ENCODE peak calls at places on chromosomes 2 and 18, in five cellular contexts. One of them, this sample, is unnamed.

GRCh38 chr2:32792416-32792815 is 154.3 kb upstream of the LTBP1 start:
- DNase-seq in BJ: no peak
- DNase-seq in fibroblast of mammary gland: no peak
- DNase-seq in A549: no peak
- DNase-seq in cardiac muscle cell: peak
- DNase-seq in this sample: no peak

GRCh38 chr18:36355511-36355910 is 58.0 kb downstream of the FHOD3 start:
- DNase-seq in BJ: no peak
- DNase-seq in fibroblast of mammary gland: peak
- DNase-seq in A549: no peak
- DNase-seq in cardiac muscle cell: no peak
- DNase-seq in this sample: no peak

GRCh38 chr2:55112229-55113016 is 62.2 kb upstream of the RTN4 start:
- DNase-seq in BJ: no peak
- DNase-seq in fibroblast of mammary gland: peak
- DNase-seq in A549: no peak
- DNase-seq in cardiac muscle cell: no peak
- DNase-seq in this sample: no peak

GRCh38 chr2:200177971-200178911 is 128.3 kb upstream of the SPATS2L start:
- DNase-seq in BJ: peak
- DNase-seq in fibroblast of mammary gland: peak
- DNase-seq in A549: no peak
- DNase-seq in cardiac muscle cell: no peak
- DNase-seq in this sample: peak

GRCh38 chr2:1744446-1745170 is at the start of gene PXDN:
- DNase-seq in BJ: no peak
- DNase-seq in fibroblast of mammary gland: peak
- DNase-seq in A549: no peak
- DNase-seq in cardiac muscle cell: no peak
- DNase-seq in this sample: peak

GRCh38 chr2:37361416-37361815 is 17.0 kb downstream of the QPCT start:
- DNase-seq in BJ: no peak
- DNase-seq in fibroblast of mammary gland: no peak
- DNase-seq in A549: no peak
- DNase-seq in cardiac muscle cell: no peak
- DNase-seq in this sample: no peak

GRCh38 chr2:230231251-230231650 is 5.7 kb downstream of the SP140 start:
- DNase-seq in BJ: no peak
- DNase-seq in fibroblast of mammary gland: no peak
- DNase-seq in A549: no peak
- DNase-seq in cardiac muscle cell: no peak
- DNase-seq in this sample: no peak

GRCh38 chr2:103459302-103459701 is 697.5 kb downstream of the TMEM182 start:
- DNase-seq in BJ: no peak
- DNase-seq in fibroblast of mammary gland: no peak
- DNase-seq in A549: no peak
- DNase-seq in cardiac muscle cell: peak
- DNase-seq in this sample: no peak

GRCh38 chr2:61677306-61677705 is 139.2 kb upstream of the XPO1 start:
- DNase-seq in BJ: no peak
- DNase-seq in fibroblast of mammary gland: no peak
- DNase-seq in A549: no peak
- DNase-seq in cardiac muscle cell: no peak
- DNase-seq in this sample: no peak

GRCh38 chr18:29172151-29173015 is 995.5 kb upstream of the CDH2 start:
- DNase-seq in BJ: no peak
- DNase-seq in fibroblast of mammary gland: peak
- DNase-seq in A549: no peak
- DNase-seq in cardiac muscle cell: no peak
- DNase-seq in this sample: peak

GRCh38 chr18:12645751-12646203 is 12.1 kb downstream of the SPIRE1 start:
- DNase-seq in BJ: no peak
- DNase-seq in fibroblast of mammary gland: peak
- DNase-seq in A549: no peak
- DNase-seq in cardiac muscle cell: peak
- DNase-seq in this sample: no peak

GRCh38 chr18:49464718-49465598 is 4.5 kb upstream of the DYM start:
- DNase-seq in BJ: no peak
- DNase-seq in fibroblast of mammary gland: peak
- DNase-seq in A549: no peak
- DNase-seq in cardiac muscle cell: peak
- DNase-seq in this sample: peak

GRCh38 chr2:207328944-207329386 is 163.2 kb upstream of the KLF7 start:
- DNase-seq in BJ: no peak
- DNase-seq in fibroblast of mammary gland: no peak
- DNase-seq in A549: no peak
- DNase-seq in cardiac muscle cell: no peak
- DNase-seq in this sample: no peak

GRCh38 chr2:178271629-178272333 is 77.5 kb downstream of the OSBPL6 start:
- DNase-seq in BJ: no peak
- DNase-seq in fibroblast of mammary gland: peak
- DNase-seq in A549: no peak
- DNase-seq in cardiac muscle cell: peak
- DNase-seq in this sample: peak

GRCh38 chr2:237025090-237025865 is 60.4 kb upstream of the COPS8 start:
- DNase-seq in BJ: peak
- DNase-seq in fibroblast of mammary gland: peak
- DNase-seq in A549: peak
- DNase-seq in cardiac muscle cell: no peak
- DNase-seq in this sample: peak

GRCh38 chr18:63119647-63120046 is 199.9 kb downstream of the BCL2 start:
- DNase-seq in BJ: no peak
- DNase-seq in fibroblast of mammary gland: peak
- DNase-seq in A549: peak
- DNase-seq in cardiac muscle cell: no peak
- DNase-seq in this sample: peak

GRCh38 chr2:239590995-239591915 is 190.4 kb upstream of the HDAC4 start:
- DNase-seq in BJ: no peak
- DNase-seq in fibroblast of mammary gland: no peak
- DNase-seq in A549: no peak
- DNase-seq in cardiac muscle cell: no peak
- DNase-seq in this sample: no peak

GRCh38 chr2:196247979-196248286 is 76.6 kb upstream of the STK17B start:
- DNase-seq in BJ: no peak
- DNase-seq in fibroblast of mammary gland: no peak
- DNase-seq in A549: no peak
- DNase-seq in cardiac muscle cell: no peak
- DNase-seq in this sample: no peak

GRCh38 chr2:217653240-217653639 is 349.6 kb downstream of the TNS1 start:
- DNase-seq in BJ: peak
- DNase-seq in fibroblast of mammary gland: peak
- DNase-seq in A549: peak
- DNase-seq in cardiac muscle cell: no peak
- DNase-seq in this sample: peak

GRCh38 chr2:111977240-111977639 is 77.8 kb upstream of the TMEM87B start:
- DNase-seq in BJ: no peak
- DNase-seq in fibroblast of mammary gland: no peak
- DNase-seq in A549: no peak
- DNase-seq in cardiac muscle cell: no peak
- DNase-seq in this sample: no peak

GRCh38 chr2:202261531-202261930 is 4.0 kb upstream of the NOP58 start:
- DNase-seq in BJ: peak
- DNase-seq in fibroblast of mammary gland: no peak
- DNase-seq in A549: no peak
- DNase-seq in cardiac muscle cell: no peak
- DNase-seq in this sample: peak

GRCh38 chr2:27356056-27356381 is 545 bp downstream of the GTF3C2 start:
- DNase-seq in BJ: no peak
- DNase-seq in fibroblast of mammary gland: peak
- DNase-seq in A549: peak
- DNase-seq in cardiac muscle cell: no peak
- DNase-seq in this sample: no peak

GRCh38 chr2:206800501-206801416 is 35.4 kb downstream of the FASTKD2 start:
- DNase-seq in BJ: peak
- DNase-seq in fibroblast of mammary gland: peak
- DNase-seq in A549: peak
- DNase-seq in cardiac muscle cell: peak
- DNase-seq in this sample: peak

GRCh38 chr2:153455856-153456255 is 22.7 kb downstream of the RPRM start:
- DNase-seq in BJ: no peak
- DNase-seq in fibroblast of mammary gland: no peak
- DNase-seq in A549: no peak
- DNase-seq in cardiac muscle cell: no peak
- DNase-seq in this sample: no peak

GRCh38 chr18:32200766-32201165 is 10.9 kb downstream of the MEP1B start:
- DNase-seq in BJ: no peak
- DNase-seq in fibroblast of mammary gland: no peak
- DNase-seq in A549: no peak
- DNase-seq in cardiac muscle cell: no peak
- DNase-seq in this sample: no peak

GRCh38 chr2:206154197-206154596 is 5.0 kb downstream of the NDUFS1 start:
- DNase-seq in BJ: no peak
- DNase-seq in fibroblast of mammary gland: peak
- DNase-seq in A549: no peak
- DNase-seq in cardiac muscle cell: peak
- DNase-seq in this sample: no peak

GRCh38 chr2:181077128-181077709 is 96.8 kb downstream of the UBE2E3 start:
- DNase-seq in BJ: no peak
- DNase-seq in fibroblast of mammary gland: peak
- DNase-seq in A549: peak
- DNase-seq in cardiac muscle cell: peak
- DNase-seq in this sample: peak

GRCh38 chr2:197450485-197450884 is 2.9 kb upstream of the COQ10B start:
- DNase-seq in BJ: no peak
- DNase-seq in fibroblast of mammary gland: no peak
- DNase-seq in A549: no peak
- DNase-seq in cardiac muscle cell: no peak
- DNase-seq in this sample: no peak

GRCh38 chr2:160156665-160157064 is 43.4 kb downstream of the ITGB6 start:
- DNase-seq in BJ: no peak
- DNase-seq in fibroblast of mammary gland: peak
- DNase-seq in A549: no peak
- DNase-seq in cardiac muscle cell: no peak
- DNase-seq in this sample: peak

GRCh38 chr2:135563793-135564192 is 32.5 kb downstream of the R3HDM1 start:
- DNase-seq in BJ: no peak
- DNase-seq in fibroblast of mammary gland: peak
- DNase-seq in A549: no peak
- DNase-seq in cardiac muscle cell: no peak
- DNase-seq in this sample: peak

GRCh38 chr2:33133436-33133835 is 186.7 kb downstream of the LTBP1 start:
- DNase-seq in BJ: no peak
- DNase-seq in fibroblast of mammary gland: peak
- DNase-seq in A549: no peak
- DNase-seq in cardiac muscle cell: no peak
- DNase-seq in this sample: peak

GRCh38 chr2:121220995-121221394 is 64.0 kb downstream of the TFCP2L1 start:
- DNase-seq in BJ: no peak
- DNase-seq in fibroblast of mammary gland: peak
- DNase-seq in A549: peak
- DNase-seq in cardiac muscle cell: no peak
- DNase-seq in this sample: peak

GRCh38 chr2:207792244-207792785 is 22.6 kb upstream of the FZD5 start:
- DNase-seq in BJ: no peak
- DNase-seq in fibroblast of mammary gland: peak
- DNase-seq in A549: peak
- DNase-seq in cardiac muscle cell: no peak
- DNase-seq in this sample: peak

GRCh38 chr2:174035981-174036742 is 71.0 kb upstream of the SP3 start:
- DNase-seq in BJ: no peak
- DNase-seq in fibroblast of mammary gland: peak
- DNase-seq in A549: peak
- DNase-seq in cardiac muscle cell: no peak
- DNase-seq in this sample: peak

GRCh38 chr18:33673689-33674088 is 95.7 kb downstream of the ASXL3 start:
- DNase-seq in BJ: no peak
- DNase-seq in fibroblast of mammary gland: peak
- DNase-seq in A549: no peak
- DNase-seq in cardiac muscle cell: no peak
- DNase-seq in this sample: no peak
- TF ChIP-seq CTCF in BJ: no peak
- TF ChIP-seq CTCF in fibroblast of mammary gland: no peak
- TF ChIP-seq CTCF in A549: no peak
- TF ChIP-seq CTCF in cardiac muscle cell: no peak
- TF ChIP-seq CTCF in this sample: no peak

GRCh38 chr2:23505218-23505983 is 120.4 kb downstream of the KLHL29 start:
- DNase-seq in BJ: no peak
- DNase-seq in fibroblast of mammary gland: no peak
- DNase-seq in A549: no peak
- DNase-seq in cardiac muscle cell: no peak
- DNase-seq in this sample: no peak
- TF ChIP-seq CTCF in BJ: no peak
- TF ChIP-seq CTCF in fibroblast of mammary gland: peak
- TF ChIP-seq CTCF in A549: no peak
- TF ChIP-seq CTCF in cardiac muscle cell: no peak
- TF ChIP-seq CTCF in this sample: no peak

GRCh38 chr2:75598572-75599155 is 37.9 kb upstream of the EVA1A start:
- DNase-seq in BJ: no peak
- DNase-seq in fibroblast of mammary gland: no peak
- DNase-seq in A549: no peak
- DNase-seq in cardiac muscle cell: no peak
- DNase-seq in this sample: no peak

GRCh38 chr2:75595541-75596395 is 35.0 kb upstream of the EVA1A start:
- DNase-seq in BJ: peak
- DNase-seq in fibroblast of mammary gland: peak
- DNase-seq in A549: no peak
- DNase-seq in cardiac muscle cell: no peak
- DNase-seq in this sample: peak

GRCh38 chr2:75600418-75601088 is 39.8 kb upstream of the EVA1A start:
- DNase-seq in BJ: no peak
- DNase-seq in fibroblast of mammary gland: no peak
- DNase-seq in A549: no peak
- DNase-seq in cardiac muscle cell: no peak
- DNase-seq in this sample: peak

GRCh38 chr2:75596784-75597183 is 36.0 kb upstream of the EVA1A start:
- DNase-seq in BJ: no peak
- DNase-seq in fibroblast of mammary gland: peak
- DNase-seq in A549: no peak
- DNase-seq in cardiac muscle cell: no peak
- DNase-seq in this sample: no peak

GRCh38 chr2:75597949-75598348 is 37.2 kb upstream of the EVA1A start:
- DNase-seq in BJ: no peak
- DNase-seq in fibroblast of mammary gland: no peak
- DNase-seq in A549: no peak
- DNase-seq in cardiac muscle cell: no peak
- DNase-seq in this sample: no peak
- TF ChIP-seq CTCF in BJ: no peak
- TF ChIP-seq CTCF in fibroblast of mammary gland: no peak
- TF ChIP-seq CTCF in A549: no peak
- TF ChIP-seq CTCF in cardiac muscle cell: no peak
- TF ChIP-seq CTCF in this sample: no peak

DNA sequence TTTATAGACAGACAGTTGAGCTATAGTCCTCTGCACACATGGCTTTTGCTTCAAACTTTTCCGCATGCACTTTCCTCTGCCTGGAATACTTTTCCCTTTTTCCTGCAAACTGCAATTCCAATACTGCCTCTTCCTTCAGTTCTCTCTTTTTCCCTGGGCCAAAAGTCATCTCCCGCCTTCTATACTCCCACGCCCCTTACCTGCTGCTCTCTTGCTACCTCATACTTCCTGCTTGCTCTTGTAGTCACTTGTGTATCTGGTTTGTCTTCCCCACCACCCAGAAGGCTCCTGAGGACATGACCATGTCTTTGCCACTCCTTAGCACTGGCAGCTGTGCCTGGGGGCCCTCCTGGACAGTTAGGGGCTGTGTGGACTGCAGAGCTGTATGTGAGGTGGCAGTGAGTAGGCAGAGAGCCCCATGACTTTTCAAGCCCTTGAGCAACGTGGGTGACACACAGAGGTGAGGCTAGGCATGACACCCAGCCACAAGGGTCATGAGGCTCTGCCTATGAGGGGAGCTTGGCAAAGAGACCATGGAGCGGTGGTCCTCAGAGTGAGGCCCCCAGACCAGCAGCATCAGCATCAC is 23.2 kb downstream of the SPEG start:
- DNase-seq in BJ: no peak
- DNase-seq in fibroblast of mammary gland: no peak
- DNase-seq in A549: no peak
- DNase-seq in cardiac muscle cell: peak
- DNase-seq in this sample: peak
- TF ChIP-seq CTCF in BJ: no peak
- TF ChIP-seq CTCF in fibroblast of mammary gland: no peak
- TF ChIP-seq CTCF in A549: no peak
- TF ChIP-seq CTCF in cardiac muscle cell: no peak
- TF ChIP-seq CTCF in this sample: no peak